ENCODE peak calls at places on chromosomes 2 and 18, in five cellular contexts. One of them, this sample, is unnamed.

GRCh38 chr2:159285929-159286708 is at the start of gene WDSUB1:
- DNase-seq in transverse colon: peak
- DNase-seq in CD4-positive, alpha-beta T cell: no peak
- DNase-seq in lower leg skin: peak
- DNase-seq in epithelial cell of proximal tubule: peak
- DNase-seq in this sample: peak

GRCh38 chr2:208363485-208363884 is 43.1 kb upstream of the PTH2R start:
- DNase-seq in transverse colon: no peak
- DNase-seq in CD4-positive, alpha-beta T cell: no peak
- DNase-seq in lower leg skin: no peak
- DNase-seq in epithelial cell of proximal tubule: no peak
- DNase-seq in this sample: no peak

GRCh38 chr18:8929381-8929780 is 173.1 kb upstream of the NDUFV2 start:
- DNase-seq in transverse colon: no peak
- DNase-seq in CD4-positive, alpha-beta T cell: no peak
- DNase-seq in lower leg skin: no peak
- DNase-seq in epithelial cell of proximal tubule: no peak
- DNase-seq in this sample: no peak

GRCh38 chr2:215403441-215404356 is 32.2 kb downstream of the FN1 start:
- DNase-seq in transverse colon: no peak
- DNase-seq in CD4-positive, alpha-beta T cell: no peak
- DNase-seq in lower leg skin: no peak
- DNase-seq in epithelial cell of proximal tubule: no peak
- DNase-seq in this sample: no peak

GRCh38 chr2:45182667-45183620 is 173.7 kb upstream of the SIX2 start:
- DNase-seq in transverse colon: no peak
- DNase-seq in CD4-positive, alpha-beta T cell: no peak
- DNase-seq in lower leg skin: no peak
- DNase-seq in epithelial cell of proximal tubule: no peak
- DNase-seq in this sample: no peak

GRCh38 chr18:58922995-58923394 is 58.3 kb downstream of the ZNF532 start:
- DNase-seq in transverse colon: no peak
- DNase-seq in CD4-positive, alpha-beta T cell: no peak
- DNase-seq in lower leg skin: no peak
- DNase-seq in epithelial cell of proximal tubule: no peak
- DNase-seq in this sample: no peak

GRCh38 chr2:219851801-219852481 is 224.5 kb downstream of the SLC4A3 start:
- DNase-seq in transverse colon: no peak
- DNase-seq in CD4-positive, alpha-beta T cell: no peak
- DNase-seq in lower leg skin: no peak
- DNase-seq in epithelial cell of proximal tubule: no peak
- DNase-seq in this sample: peak

GRCh38 chr2:236180831-236181453 is 12.8 kb upstream of the GBX2 start:
- DNase-seq in transverse colon: peak
- DNase-seq in CD4-positive, alpha-beta T cell: no peak
- DNase-seq in lower leg skin: no peak
- DNase-seq in epithelial cell of proximal tubule: no peak
- DNase-seq in this sample: peak

GRCh38 chr2:231104115-231104713 is 20.6 kb downstream of the HTR2B start:
- DNase-seq in transverse colon: peak
- DNase-seq in CD4-positive, alpha-beta T cell: peak
- DNase-seq in lower leg skin: peak
- DNase-seq in epithelial cell of proximal tubule: no peak
- DNase-seq in this sample: peak

GRCh38 chr2:125259441-125259840 is 1234.4 kb downstream of the CNTNAP5 start:
- DNase-seq in transverse colon: no peak
- DNase-seq in CD4-positive, alpha-beta T cell: no peak
- DNase-seq in lower leg skin: no peak
- DNase-seq in epithelial cell of proximal tubule: no peak
- DNase-seq in this sample: peak

GRCh38 chr2:66446178-66446860 is 11.4 kb downstream of the MEIS1 start:
- DNase-seq in transverse colon: no peak
- DNase-seq in CD4-positive, alpha-beta T cell: no peak
- DNase-seq in lower leg skin: no peak
- DNase-seq in epithelial cell of proximal tubule: no peak
- DNase-seq in this sample: peak

GRCh38 chr2:112257575-112257974 is 2.7 kb upstream of the ZC3H8 start:
- DNase-seq in transverse colon: no peak
- DNase-seq in CD4-positive, alpha-beta T cell: no peak
- DNase-seq in lower leg skin: no peak
- DNase-seq in epithelial cell of proximal tubule: peak
- DNase-seq in this sample: no peak

GRCh38 chr2:219350215-219350937 is 17.8 kb upstream of the RESP18 start:
- DNase-seq in transverse colon: no peak
- DNase-seq in CD4-positive, alpha-beta T cell: no peak
- DNase-seq in lower leg skin: no peak
- DNase-seq in epithelial cell of proximal tubule: no peak
- DNase-seq in this sample: no peak

GRCh38 chr2:121185571-121186074 is 99.4 kb downstream of the TFCP2L1 start:
- DNase-seq in transverse colon: no peak
- DNase-seq in CD4-positive, alpha-beta T cell: no peak
- DNase-seq in lower leg skin: peak
- DNase-seq in epithelial cell of proximal tubule: no peak
- DNase-seq in this sample: peak

GRCh38 chr2:55087930-55088329 is 37.7 kb upstream of the RTN4 start:
- DNase-seq in transverse colon: no peak
- DNase-seq in CD4-positive, alpha-beta T cell: no peak
- DNase-seq in lower leg skin: no peak
- DNase-seq in epithelial cell of proximal tubule: no peak
- DNase-seq in this sample: no peak

GRCh38 chr2:112032615-112033457 is 22.2 kb upstream of the TMEM87B start:
- DNase-seq in transverse colon: peak
- DNase-seq in CD4-positive, alpha-beta T cell: no peak
- DNase-seq in lower leg skin: peak
- DNase-seq in epithelial cell of proximal tubule: no peak
- DNase-seq in this sample: no peak

GRCh38 chr2:481388-481787 is 193.5 kb upstream of the ALKAL2 start:
- DNase-seq in transverse colon: no peak
- DNase-seq in CD4-positive, alpha-beta T cell: no peak
- DNase-seq in lower leg skin: no peak
- DNase-seq in epithelial cell of proximal tubule: no peak
- DNase-seq in this sample: no peak

GRCh38 chr2:238239552-238239871 is 326 bp downstream of the HES6 start:
- DNase-seq in transverse colon: peak
- DNase-seq in CD4-positive, alpha-beta T cell: no peak
- DNase-seq in lower leg skin: no peak
- DNase-seq in epithelial cell of proximal tubule: no peak
- DNase-seq in this sample: peak

GRCh38 chr2:178072383-178073301 is at the start of gene PDE11A:
- DNase-seq in transverse colon: peak
- DNase-seq in CD4-positive, alpha-beta T cell: no peak
- DNase-seq in lower leg skin: peak
- DNase-seq in epithelial cell of proximal tubule: no peak
- DNase-seq in this sample: peak

GRCh38 chr18:45449761-45450227 is 165.5 kb upstream of the SLC14A2 start:
- DNase-seq in transverse colon: peak
- DNase-seq in CD4-positive, alpha-beta T cell: no peak
- DNase-seq in lower leg skin: peak
- DNase-seq in epithelial cell of proximal tubule: no peak
- DNase-seq in this sample: no peak

GRCh38 chr18:24016643-24017042 is 2.1 kb downstream of the TTC39C start:
- DNase-seq in transverse colon: no peak
- DNase-seq in CD4-positive, alpha-beta T cell: no peak
- DNase-seq in lower leg skin: no peak
- DNase-seq in epithelial cell of proximal tubule: no peak
- DNase-seq in this sample: no peak

GRCh38 chr2:85978883-85979780 is 90.3 kb upstream of the ST3GAL5 start:
- DNase-seq in transverse colon: no peak
- DNase-seq in CD4-positive, alpha-beta T cell: no peak
- DNase-seq in lower leg skin: no peak
- DNase-seq in epithelial cell of proximal tubule: no peak
- DNase-seq in this sample: no peak

GRCh38 chr2:26847663-26848335 is at the start of gene DPYSL5:
- DNase-seq in transverse colon: no peak
- DNase-seq in CD4-positive, alpha-beta T cell: no peak
- DNase-seq in lower leg skin: no peak
- DNase-seq in epithelial cell of proximal tubule: no peak
- DNase-seq in this sample: peak

GRCh38 chr2:17894005-17894404 is 15.5 kb downstream of the KCNS3 start:
- DNase-seq in transverse colon: no peak
- DNase-seq in CD4-positive, alpha-beta T cell: no peak
- DNase-seq in lower leg skin: no peak
- DNase-seq in epithelial cell of proximal tubule: no peak
- DNase-seq in this sample: no peak

GRCh38 chr18:3207565-3207964 is 12.2 kb downstream of the MYOM1 start:
- DNase-seq in transverse colon: no peak
- DNase-seq in CD4-positive, alpha-beta T cell: no peak
- DNase-seq in lower leg skin: no peak
- DNase-seq in epithelial cell of proximal tubule: peak
- DNase-seq in this sample: no peak

GRCh38 chr2:102449370-102449974 is 23.6 kb upstream of the SLC9A4 start:
- DNase-seq in transverse colon: peak
- DNase-seq in CD4-positive, alpha-beta T cell: peak
- DNase-seq in lower leg skin: peak
- DNase-seq in epithelial cell of proximal tubule: no peak
- DNase-seq in this sample: peak

GRCh38 chr18:63552581-63552980 is 10.4 kb downstream of the SERPINB12 start:
- DNase-seq in transverse colon: no peak
- DNase-seq in CD4-positive, alpha-beta T cell: no peak
- DNase-seq in lower leg skin: no peak
- DNase-seq in epithelial cell of proximal tubule: no peak
- DNase-seq in this sample: no peak

GRCh38 chr18:63553117-63553516 is 10.9 kb downstream of the SERPINB12 start:
- DNase-seq in transverse colon: no peak
- DNase-seq in CD4-positive, alpha-beta T cell: no peak
- DNase-seq in lower leg skin: peak
- DNase-seq in epithelial cell of proximal tubule: peak
- DNase-seq in this sample: no peak

GRCh38 chr18:63550068-63550467 is 7.9 kb downstream of the SERPINB12 start:
- DNase-seq in transverse colon: no peak
- DNase-seq in CD4-positive, alpha-beta T cell: no peak
- DNase-seq in lower leg skin: no peak
- DNase-seq in epithelial cell of proximal tubule: no peak
- DNase-seq in this sample: no peak

GRCh38 chr18:63551769-63552168 is 9.6 kb downstream of the SERPINB12 start:
- DNase-seq in transverse colon: no peak
- DNase-seq in CD4-positive, alpha-beta T cell: no peak
- DNase-seq in lower leg skin: no peak
- DNase-seq in epithelial cell of proximal tubule: no peak
- DNase-seq in this sample: no peak
- TF ChIP-seq CTCF in transverse colon: no peak
- TF ChIP-seq CTCF in CD4-positive, alpha-beta T cell: no peak
- TF ChIP-seq CTCF in lower leg skin: no peak
- TF ChIP-seq CTCF in epithelial cell of proximal tubule: no peak
- TF ChIP-seq CTCF in this sample: no peak

GRCh38 chr18:41096504-41096903 is 858.5 kb upstream of the PIK3C3 start:
- DNase-seq in transverse colon: no peak
- DNase-seq in CD4-positive, alpha-beta T cell: no peak
- DNase-seq in lower leg skin: no peak
- DNase-seq in epithelial cell of proximal tubule: no peak
- DNase-seq in this sample: peak
- TF ChIP-seq CTCF in transverse colon: no peak
- TF ChIP-seq CTCF in CD4-positive, alpha-beta T cell: no peak
- TF ChIP-seq CTCF in lower leg skin: no peak
- TF ChIP-seq CTCF in epithelial cell of proximal tubule: no peak
- TF ChIP-seq CTCF in this sample: peak

GRCh38 chr2:43224131-43224570 is 2.3 kb downstream of the ZFP36L2 start:
- DNase-seq in transverse colon: peak
- DNase-seq in CD4-positive, alpha-beta T cell: peak
- DNase-seq in lower leg skin: no peak
- DNase-seq in epithelial cell of proximal tubule: no peak
- DNase-seq in this sample: peak
- TF ChIP-seq CTCF in transverse colon: peak
- TF ChIP-seq CTCF in CD4-positive, alpha-beta T cell: peak
- TF ChIP-seq CTCF in lower leg skin: no peak
- TF ChIP-seq CTCF in epithelial cell of proximal tubule: peak
- TF ChIP-seq CTCF in this sample: peak

DNA sequence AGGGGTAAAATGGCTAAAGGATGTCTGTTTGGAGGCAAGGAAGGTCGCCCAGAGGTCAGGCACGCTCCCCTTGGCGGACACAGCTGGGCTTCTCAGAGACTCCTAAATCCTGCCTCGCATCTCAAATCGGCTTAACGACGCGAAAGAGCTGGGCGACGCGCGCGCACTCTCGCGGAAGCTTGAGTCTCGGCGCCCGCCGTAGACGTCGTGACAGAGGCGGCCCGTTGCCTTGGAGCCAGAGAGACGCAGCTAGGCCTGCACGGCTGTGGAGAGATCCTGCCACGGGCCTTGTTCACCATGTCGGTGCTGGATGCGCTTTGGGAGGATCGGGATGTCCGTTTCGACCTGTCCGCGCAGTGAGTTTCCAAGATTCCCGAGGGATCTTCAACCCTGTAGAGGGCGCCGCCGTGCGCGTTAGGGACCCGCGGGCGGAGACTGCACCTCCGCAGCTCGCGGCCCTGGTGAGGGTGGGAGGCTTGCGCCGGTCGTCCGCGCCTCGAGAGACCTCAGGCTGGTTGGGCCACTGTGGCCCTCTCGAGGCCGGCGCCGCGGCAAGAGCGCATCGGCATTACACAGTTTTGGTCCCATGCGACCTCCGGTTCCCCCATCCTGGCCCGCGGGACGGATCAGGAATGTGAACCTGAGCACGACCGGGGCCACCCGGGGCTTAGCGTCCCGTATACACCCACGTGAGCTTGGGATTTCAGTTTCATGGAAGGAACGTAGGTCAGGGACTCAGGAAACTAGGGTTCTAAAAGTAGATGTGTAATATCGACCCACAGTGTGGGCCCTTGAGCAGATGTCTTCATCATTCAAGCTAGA is at the start of gene BBS5:
- DNase-seq in transverse colon: peak
- DNase-seq in CD4-positive, alpha-beta T cell: peak
- DNase-seq in lower leg skin: peak
- DNase-seq in epithelial cell of proximal tubule: no peak
- DNase-seq in this sample: peak
- TF ChIP-seq CTCF in transverse colon: no peak
- TF ChIP-seq CTCF in CD4-positive, alpha-beta T cell: peak
- TF ChIP-seq CTCF in lower leg skin: no peak
- TF ChIP-seq CTCF in epithelial cell of proximal tubule: peak
- TF ChIP-seq CTCF in this sample: peak

GRCh38 chr18:71951021-71951420 is 593.1 kb downstream of the CBLN2 start:
- DNase-seq in transverse colon: no peak
- DNase-seq in CD4-positive, alpha-beta T cell: no peak
- DNase-seq in lower leg skin: no peak
- DNase-seq in epithelial cell of proximal tubule: no peak
- DNase-seq in this sample: peak
- TF ChIP-seq CTCF in transverse colon: no peak
- TF ChIP-seq CTCF in CD4-positive, alpha-beta T cell: no peak
- TF ChIP-seq CTCF in lower leg skin: no peak
- TF ChIP-seq CTCF in epithelial cell of proximal tubule: no peak
- TF ChIP-seq CTCF in this sample: no peak

This sample was measured in neural progenitor cell.